ENCODE peak calls at places on chromosomes 2 and 18, in five cellular contexts. G, T, P, J and E are unnamed samples.

GRCh38 chr18:12606592-12607315 is 51.2 kb downstream of the SPIRE1 start:
- DNase-seq in J (no peak), T (no peak), P (no peak), G (no peak), E (no peak)

GRCh38 chr2:110852541-110853263 is 120.3 kb downstream of the ACOXL start:
- DNase-seq in T (no peak), J (no peak), G (no peak), P (no peak), E (no peak)

GRCh38 chr2:66110071-66110470 is 324.9 kb upstream of the MEIS1 start:
- DNase-seq in P (no peak), J (no peak), T (no peak), G (no peak), E (no peak)

GRCh38 chr2:182504903-182505302 is 78.1 kb upstream of the PDE1A start:
- DNase-seq in G (no peak), J (no peak), T (no peak), P (no peak), E (peak)

GRCh38 chr2:60109744-60110143 is 443.7 kb downstream of the BCL11A start:
- DNase-seq in P (no peak), J (no peak), T (no peak), G (no peak), E (no peak)

GRCh38 chr18:9756566-9757470 is 48.7 kb downstream of the RAB31 start:
- DNase-seq in P (no peak), J (no peak), G (no peak), T (no peak), E (no peak)

GRCh38 chr2:100563407-100564247 is 834 bp downstream of the PDCL3 start:
- DNase-seq in P (peak), J (no peak), T (no peak), G (no peak), E (no peak)

GRCh38 chr2:138319616-138320015 is 182.0 kb upstream of the SPOPL start:
- DNase-seq in J (no peak), G (no peak), T (no peak), P (no peak), E (no peak)

GRCh38 chr2:128772671-128773070 is 454.0 kb upstream of the HS6ST1 start:
- DNase-seq in P (no peak), T (no peak), G (no peak), J (no peak), E (no peak)

GRCh38 chr18:68676913-68677312 is 38.0 kb downstream of the TMX3 start:
- DNase-seq in J (no peak), T (no peak), P (no peak), G (no peak), E (no peak)

GRCh38 chr2:196453613-196454047 is 185.9 kb upstream of the CCDC150 start:
- DNase-seq in P (peak), T (no peak), G (peak), J (no peak), E (peak)

GRCh38 chr18:35386600-35387366 is 9.6 kb upstream of the ZNF396 start:
- DNase-seq in J (no peak), G (peak), T (peak), P (peak), E (peak)

GRCh38 chr18:23056315-23056714 is 79.0 kb upstream of the CABLES1 start:
- DNase-seq in T (no peak), J (no peak), P (no peak), G (no peak), E (no peak)

GRCh38 chr2:84022810-84023431 is 436.2 kb downstream of the SUCLG1 start:
- DNase-seq in J (no peak), P (no peak), T (no peak), G (peak), E (peak)

GRCh38 chr2:219441451-219442205 is 7.0 kb downstream of the SPEG start:
- DNase-seq in P (peak), G (peak), J (no peak), T (no peak), E (no peak)

GRCh38 chr2:60586081-60586480 is 32.6 kb upstream of the BCL11A start:
- DNase-seq in J (no peak), G (no peak), T (no peak), P (no peak), E (no peak)

GRCh38 chr2:180716186-180717180 is 263.9 kb upstream of the UBE2E3 start:
- DNase-seq in P (no peak), G (no peak), J (no peak), T (no peak), E (no peak)

GRCh38 chr2:203972066-203972465 is 35.5 kb downstream of the ICOS start:
- DNase-seq in P (no peak), T (no peak), J (no peak), G (no peak), E (no peak)

GRCh38 chr2:236485519-236485918 is 84.1 kb upstream of the ACKR3 start:
- DNase-seq in J (no peak), P (no peak), T (no peak), G (no peak), E (no peak)

GRCh38 chr18:12046751-12047335 is 46.8 kb upstream of the ANKRD62 start:
- DNase-seq in J (no peak), P (peak), G (no peak), T (no peak), E (no peak)

GRCh38 chr2:128472789-128473174 is 154.1 kb upstream of the HS6ST1 start:
- DNase-seq in T (no peak), J (no peak), P (no peak), G (no peak), E (peak)

GRCh38 chr18:76430636-76431035 is 64.4 kb downstream of the ZNF516 start:
- DNase-seq in P (no peak), T (no peak), G (no peak), J (no peak), E (no peak)

GRCh38 chr2:104733544-104733943 is 120.4 kb upstream of the POU3F3 start:
- DNase-seq in T (no peak), P (no peak), G (no peak), J (no peak), E (no peak)

GRCh38 chr18:61201516-61201915 is 131.7 kb upstream of the CDH20 start:
- DNase-seq in G (no peak), T (no peak), J (no peak), P (no peak), E (no peak)

GRCh38 chr2:1140389-1141003 is 189.8 kb downstream of the SNTG2 start:
- DNase-seq in G (no peak), T (no peak), J (no peak), P (no peak), E (no peak)

DNA sequence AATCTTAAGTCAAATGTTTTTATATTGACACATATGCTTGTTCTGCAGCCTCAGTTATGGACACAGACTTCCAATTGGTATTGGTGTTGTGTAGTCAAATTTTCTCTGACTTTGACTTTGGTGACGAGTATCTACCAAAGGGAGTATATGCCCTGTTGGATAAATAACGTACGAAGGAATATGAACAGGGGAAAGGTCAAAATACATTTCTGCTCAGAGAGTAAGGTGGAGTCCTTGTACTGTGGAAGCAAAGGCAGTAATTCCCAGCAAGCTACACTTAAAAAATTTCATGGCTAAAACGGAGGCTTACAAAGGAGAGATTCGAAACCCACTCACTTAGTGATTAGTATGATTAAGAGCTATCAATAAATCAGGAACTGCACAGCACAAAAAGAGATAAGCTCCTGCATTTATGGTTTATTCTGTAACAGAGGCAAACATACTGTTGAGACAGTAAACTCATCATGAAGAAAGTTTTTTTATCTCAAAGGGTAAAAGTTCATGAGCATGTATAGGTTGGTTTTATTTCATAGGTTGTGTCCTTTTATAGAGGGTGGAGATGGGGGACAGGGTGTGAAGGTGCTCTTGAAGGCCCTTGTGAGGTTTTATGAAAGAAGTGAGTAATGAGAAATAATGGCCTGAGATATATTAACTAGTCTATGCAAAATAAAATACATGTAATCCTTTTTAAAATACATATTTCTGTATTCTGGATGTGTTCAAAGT is 142.7 kb downstream of the CD226 start:
- DNase-seq in J (no peak), G (no peak), T (no peak), P (no peak), E (no peak)
- H3K4me3 ChIP-seq in J (no peak), G (no peak), T (no peak), P (no peak), E (no peak)

DNA sequence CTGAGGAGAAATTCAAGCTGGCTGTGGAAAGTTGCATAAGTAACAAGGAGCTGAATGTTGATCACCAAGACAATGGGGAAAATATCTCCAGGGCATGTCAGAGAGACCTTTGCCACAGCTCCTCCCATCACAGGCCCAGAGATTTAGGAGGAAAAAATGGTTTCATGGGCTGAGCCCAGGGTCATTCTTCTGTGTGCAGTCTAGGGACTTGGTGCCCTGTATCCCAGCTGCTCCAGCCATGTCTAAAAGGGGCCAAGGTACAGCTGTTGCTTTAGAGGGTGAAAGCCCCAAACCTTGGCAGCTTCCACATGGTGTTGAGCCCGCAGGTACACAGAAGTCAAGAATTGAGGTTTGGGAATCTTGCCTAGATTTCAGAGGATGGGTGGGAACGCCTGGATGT is 439.8 kb upstream of the HNRNPA3 start:
- DNase-seq in T (no peak), P (no peak), G (no peak), J (no peak), E (no peak)
- H3K4me3 ChIP-seq in T (no peak), P (no peak), G (no peak), J (no peak), E (no peak)

DNA sequence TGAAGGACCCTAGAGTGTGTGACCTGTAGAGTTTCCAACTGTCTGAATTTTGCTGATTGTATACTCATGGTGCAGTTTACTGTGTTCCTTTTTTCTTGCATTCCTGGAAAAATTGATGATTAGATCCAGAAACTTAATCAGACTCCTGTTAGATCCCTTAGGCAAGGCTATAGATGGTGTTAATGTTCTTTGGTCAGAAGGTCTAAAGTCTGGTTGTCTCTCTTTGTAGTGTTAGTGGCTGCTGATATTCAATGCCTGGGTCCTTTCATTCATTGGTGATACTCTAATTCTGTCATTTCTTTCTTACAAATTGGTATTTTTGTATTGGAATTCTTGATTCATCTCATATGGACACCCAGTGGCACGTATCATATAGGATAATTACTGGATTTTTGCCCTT is 6.3 kb downstream of the CCNT2 start:
- DNase-seq in T (no peak), G (no peak), J (no peak), P (no peak), E (no peak)
- H3K4me3 ChIP-seq in T (no peak), G (no peak), J (no peak), P (no peak), E (no peak)

DNA sequence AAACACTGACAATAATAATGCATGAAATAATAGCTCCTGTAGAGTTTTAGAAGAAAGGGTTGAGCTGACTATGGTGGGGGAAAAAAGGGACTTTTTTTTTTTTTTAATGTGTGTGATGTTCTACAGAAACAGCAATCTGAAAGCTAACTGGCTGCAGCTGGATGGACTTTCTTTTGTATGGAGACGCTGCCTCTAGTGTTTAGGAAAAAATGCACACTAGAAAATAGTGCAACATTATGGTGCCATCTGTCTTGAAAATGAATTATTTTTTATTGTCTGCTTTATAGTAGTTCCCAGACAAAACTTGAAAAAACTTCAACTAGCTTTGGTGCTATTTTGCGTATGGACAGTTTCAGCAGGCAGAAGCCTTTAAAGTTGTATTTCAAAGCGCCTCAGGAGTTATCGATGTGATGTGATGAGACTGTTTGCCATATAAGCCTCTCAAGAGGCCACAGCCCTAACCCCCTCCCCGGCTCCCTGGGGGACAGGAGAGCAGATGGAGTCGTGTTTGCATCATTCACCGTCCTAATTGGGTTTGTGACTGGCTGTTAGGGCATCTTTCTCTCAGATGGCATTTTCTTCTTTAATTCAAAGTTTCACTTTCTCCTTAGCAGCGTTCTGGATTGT is 86.9 kb downstream of the LTBP1 start:
- DNase-seq in G (no peak), J (no peak), T (no peak), P (no peak), E (no peak)
- H3K4me3 ChIP-seq in G (no peak), J (peak), T (no peak), P (no peak), E (peak)

DNA sequence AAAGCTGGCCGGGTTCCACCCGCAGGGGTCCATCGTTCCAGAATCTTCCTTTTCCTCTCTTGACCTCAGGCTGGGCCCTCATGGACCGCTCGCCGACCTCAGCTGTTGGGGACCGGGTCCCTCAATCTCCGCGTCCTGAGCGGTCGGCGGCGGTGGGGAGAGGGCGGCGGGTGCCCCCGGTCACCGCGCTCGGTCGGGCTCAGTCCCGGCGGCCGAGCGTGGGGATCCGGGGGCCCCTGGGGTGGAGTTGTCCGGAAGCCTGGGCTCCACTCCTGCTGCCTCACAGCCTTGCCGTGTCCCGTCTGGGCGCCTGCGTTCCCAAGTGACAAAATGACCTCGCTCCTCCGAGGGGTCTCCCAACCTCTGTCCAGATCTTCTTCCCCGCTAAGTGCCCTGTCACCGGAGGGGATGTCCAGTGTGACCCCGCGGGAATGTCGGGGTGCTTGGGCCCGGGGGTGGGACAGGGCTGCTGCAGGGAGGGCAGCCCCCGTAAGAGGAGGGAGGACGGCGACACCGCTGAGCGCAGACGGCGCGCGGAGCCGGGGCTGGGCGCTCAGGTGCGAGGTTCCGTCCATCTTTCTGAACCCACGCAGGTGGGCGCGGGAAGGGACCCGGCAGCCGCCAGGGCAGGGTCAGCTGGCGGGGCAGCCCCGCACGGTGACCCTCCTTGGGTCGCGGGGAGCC is 16.0 kb upstream of the E2F6 start:
- DNase-seq in G (no peak), T (no peak), J (no peak), P (no peak), E (no peak)
- H3K4me3 ChIP-seq in G (peak), T (no peak), J (peak), P (no peak), E (no peak)

GRCh38 chr2:217856159-217856558 is 146.6 kb downstream of the TNS1 start:
- DNase-seq in J (no peak), G (no peak), T (no peak), P (no peak), E (no peak)
- H3K4me3 ChIP-seq in J (peak), G (no peak), T (peak), P (no peak), E (no peak)

GRCh38 chr2:119283873-119284331 is 60.3 kb downstream of the STEAP3 start:
- DNase-seq in T (peak), G (peak), J (peak), P (no peak), E (peak)
- H3K4me3 ChIP-seq in T (no peak), G (no peak), J (no peak), P (no peak), E (no peak)

GRCh38 chr2:224401641-224402342 is at the start of gene FAM124B:
- DNase-seq in G (no peak), P (peak), T (peak), J (peak), E (peak)

GRCh38 chr2:224400174-224400810 is 1.6 kb downstream of the FAM124B start:
- DNase-seq in T (no peak), P (no peak), G (no peak), J (no peak), E (no peak)

GRCh38 chr2:224403657-224404056 is 1.8 kb upstream of the FAM124B start:
- DNase-seq in P (no peak), T (no peak), J (no peak), G (no peak), E (no peak)

GRCh38 chr2:224398289-224398688 is 3.6 kb downstream of the FAM124B start:
- DNase-seq in T (no peak), G (no peak), P (no peak), J (no peak), E (no peak)

GRCh38 chr2:224400886-224401632 is 848 bp downstream of the FAM124B start:
- DNase-seq in J (no peak), G (no peak), T (no peak), P (no peak), E (no peak)
- H3K4me3 ChIP-seq in J (peak), G (peak), T (peak), P (no peak), E (no peak)

GRCh38 chr2:40282428-40282827 is 169.5 kb downstream of the SLC8A1 start:
- DNase-seq in J (no peak), T (no peak), P (no peak), G (no peak), E (peak)
- H3K4me3 ChIP-seq in J (peak), T (peak), P (no peak), G (no peak), E (peak)

GRCh38 chr2:189521686-189522434 is 58.7 kb downstream of the SLC40A1 start:
- DNase-seq in P (no peak), J (no peak), G (peak), T (no peak), E (no peak)
- H3K4me3 ChIP-seq in P (no peak), J (no peak), G (no peak), T (no peak), E (no peak)